ENCODE peak calls at places on chromosomes 11 and 22, in nine cellular contexts. One of them, this sample, is unnamed.

GRCh38 chr11:83070044-83070877 is 1.4 kb downstream of the RAB30 start:
- DNase-seq in dorsolateral prefrontal cortex: no peak
- DNase-seq in AG10803: peak
- DNase-seq in foreskin fibroblast: peak
- DNase-seq in left lung: no peak
- DNase-seq in tibial artery: no peak
- DNase-seq in left ventricle myocardium inferior: no peak
- DNase-seq in HCT116: no peak
- DNase-seq in CD8-positive, alpha-beta T cell: no peak
- DNase-seq in this sample: no peak

GRCh38 chr11:92225206-92225562 is 566 bp downstream of the FAT3 start:
- DNase-seq in CD8-positive, alpha-beta T cell: no peak
- DNase-seq in left lung: no peak
- DNase-seq in tibial artery: peak
- DNase-seq in AG10803: no peak
- DNase-seq in left ventricle myocardium inferior: no peak
- DNase-seq in HCT116: no peak
- DNase-seq in dorsolateral prefrontal cortex: peak
- DNase-seq in foreskin fibroblast: no peak
- DNase-seq in this sample: peak

GRCh38 chr11:46490576-46491100 is 99.1 kb upstream of the CHRM4 start:
- DNase-seq in CD8-positive, alpha-beta T cell: no peak
- DNase-seq in foreskin fibroblast: no peak
- DNase-seq in AG10803: peak
- DNase-seq in tibial artery: no peak
- DNase-seq in left lung: no peak
- DNase-seq in dorsolateral prefrontal cortex: no peak
- DNase-seq in HCT116: no peak
- DNase-seq in left ventricle myocardium inferior: no peak
- DNase-seq in this sample: no peak

GRCh38 chr11:68398870-68399865 is 61.4 kb upstream of the PPP6R3 start:
- DNase-seq in AG10803: peak
- DNase-seq in tibial artery: peak
- DNase-seq in left ventricle myocardium inferior: peak
- DNase-seq in left lung: no peak
- DNase-seq in foreskin fibroblast: no peak
- DNase-seq in HCT116: no peak
- DNase-seq in dorsolateral prefrontal cortex: no peak
- DNase-seq in CD8-positive, alpha-beta T cell: no peak
- DNase-seq in this sample: no peak

GRCh38 chr22:46063861-46064235 is 86.5 kb upstream of the PPARA start:
- DNase-seq in tibial artery: peak
- DNase-seq in CD8-positive, alpha-beta T cell: no peak
- DNase-seq in AG10803: no peak
- DNase-seq in left lung: peak
- DNase-seq in left ventricle myocardium inferior: peak
- DNase-seq in dorsolateral prefrontal cortex: peak
- DNase-seq in foreskin fibroblast: no peak
- DNase-seq in HCT116: no peak
- DNase-seq in this sample: no peak

GRCh38 chr11:36037031-36037430 is 93.2 kb downstream of the LDLRAD3 start:
- DNase-seq in dorsolateral prefrontal cortex: no peak
- DNase-seq in AG10803: peak
- DNase-seq in left lung: no peak
- DNase-seq in foreskin fibroblast: no peak
- DNase-seq in CD8-positive, alpha-beta T cell: no peak
- DNase-seq in tibial artery: no peak
- DNase-seq in HCT116: no peak
- DNase-seq in left ventricle myocardium inferior: peak
- DNase-seq in this sample: no peak

GRCh38 chr11:44630511-44631210 is 65.2 kb downstream of the CD82 start:
- DNase-seq in HCT116: no peak
- DNase-seq in CD8-positive, alpha-beta T cell: peak
- DNase-seq in tibial artery: peak
- DNase-seq in foreskin fibroblast: no peak
- DNase-seq in dorsolateral prefrontal cortex: peak
- DNase-seq in left lung: no peak
- DNase-seq in AG10803: no peak
- DNase-seq in left ventricle myocardium inferior: no peak
- DNase-seq in this sample: peak

GRCh38 chr11:288328-289144 is at the start of gene PGGHG:
- DNase-seq in CD8-positive, alpha-beta T cell: peak
- DNase-seq in left ventricle myocardium inferior: peak
- DNase-seq in foreskin fibroblast: peak
- DNase-seq in HCT116: no peak
- DNase-seq in AG10803: peak
- DNase-seq in tibial artery: peak
- DNase-seq in dorsolateral prefrontal cortex: peak
- DNase-seq in left lung: peak
- DNase-seq in this sample: peak

GRCh38 chr11:617248-617911 is 1.6 kb upstream of the IRF7 start:
- DNase-seq in HCT116: no peak
- DNase-seq in dorsolateral prefrontal cortex: no peak
- DNase-seq in left ventricle myocardium inferior: no peak
- DNase-seq in AG10803: no peak
- DNase-seq in left lung: no peak
- DNase-seq in CD8-positive, alpha-beta T cell: no peak
- DNase-seq in tibial artery: peak
- DNase-seq in foreskin fibroblast: no peak
- DNase-seq in this sample: no peak

GRCh38 chr11:9148727-9149126 is 57.3 kb upstream of the SCUBE2 start:
- DNase-seq in CD8-positive, alpha-beta T cell: no peak
- DNase-seq in foreskin fibroblast: no peak
- DNase-seq in left lung: no peak
- DNase-seq in left ventricle myocardium inferior: no peak
- DNase-seq in HCT116: no peak
- DNase-seq in AG10803: no peak
- DNase-seq in dorsolateral prefrontal cortex: no peak
- DNase-seq in tibial artery: no peak
- DNase-seq in this sample: no peak

GRCh38 chr22:20430641-20431519 is 6.7 kb downstream of the SCARF2 start:
- DNase-seq in HCT116: peak
- DNase-seq in CD8-positive, alpha-beta T cell: peak
- DNase-seq in left lung: peak
- DNase-seq in dorsolateral prefrontal cortex: peak
- DNase-seq in left ventricle myocardium inferior: peak
- DNase-seq in foreskin fibroblast: peak
- DNase-seq in AG10803: peak
- DNase-seq in tibial artery: peak
- DNase-seq in this sample: no peak

GRCh38 chr11:121292503-121293275 is at the start of gene SC5D:
- DNase-seq in tibial artery: peak
- DNase-seq in AG10803: peak
- DNase-seq in left ventricle myocardium inferior: peak
- DNase-seq in CD8-positive, alpha-beta T cell: peak
- DNase-seq in foreskin fibroblast: peak
- DNase-seq in dorsolateral prefrontal cortex: peak
- DNase-seq in HCT116: peak
- DNase-seq in left lung: peak
- DNase-seq in this sample: peak

DNA sequence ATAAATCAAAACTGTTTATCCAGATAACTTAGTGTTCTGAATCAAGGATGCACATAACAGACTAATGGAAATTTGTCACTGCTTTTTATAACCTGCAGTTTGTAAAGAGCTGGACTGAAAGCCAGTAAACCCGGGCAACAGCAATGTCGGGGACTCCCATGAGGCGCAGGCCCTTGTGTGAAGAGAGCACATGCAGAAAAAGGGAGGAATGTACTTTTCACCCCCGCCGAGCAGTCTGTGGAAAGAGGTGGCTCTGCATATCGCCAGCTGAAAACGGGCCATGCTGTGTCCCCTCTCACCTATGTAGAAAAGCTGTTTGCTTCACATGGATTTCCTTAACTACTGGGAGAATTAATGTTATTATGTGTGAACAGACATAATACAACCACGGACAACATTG is 291.2 kb downstream of the CADM1 start:
- DNase-seq in tibial artery: no peak
- DNase-seq in left lung: no peak
- DNase-seq in CD8-positive, alpha-beta T cell: no peak
- DNase-seq in dorsolateral prefrontal cortex: no peak
- DNase-seq in AG10803: no peak
- DNase-seq in HCT116: no peak
- DNase-seq in left ventricle myocardium inferior: no peak
- DNase-seq in foreskin fibroblast: no peak
- DNase-seq in this sample: no peak
- TF ChIP-seq CTCF in tibial artery: no peak
- TF ChIP-seq CTCF in left lung: no peak
- TF ChIP-seq CTCF in CD8-positive, alpha-beta T cell: no peak
- TF ChIP-seq CTCF in dorsolateral prefrontal cortex: no peak
- TF ChIP-seq CTCF in AG10803: no peak
- TF ChIP-seq CTCF in HCT116: no peak
- TF ChIP-seq CTCF in left ventricle myocardium inferior: no peak
- TF ChIP-seq CTCF in foreskin fibroblast: no peak
- TF ChIP-seq CTCF in this sample: no peak

GRCh38 chr22:25627271-25627848 is 62.9 kb downstream of the GRK3 start:
- DNase-seq in left lung: no peak
- DNase-seq in AG10803: no peak
- DNase-seq in CD8-positive, alpha-beta T cell: no peak
- DNase-seq in tibial artery: no peak
- DNase-seq in foreskin fibroblast: no peak
- DNase-seq in HCT116: no peak
- DNase-seq in dorsolateral prefrontal cortex: no peak
- DNase-seq in left ventricle myocardium inferior: no peak
- DNase-seq in this sample: no peak

GRCh38 chr22:25628494-25628893 is 64.0 kb downstream of the GRK3 start:
- DNase-seq in AG10803: no peak
- DNase-seq in foreskin fibroblast: no peak
- DNase-seq in left lung: no peak
- DNase-seq in left ventricle myocardium inferior: no peak
- DNase-seq in tibial artery: no peak
- DNase-seq in dorsolateral prefrontal cortex: no peak
- DNase-seq in HCT116: no peak
- DNase-seq in CD8-positive, alpha-beta T cell: no peak
- DNase-seq in this sample: no peak

GRCh38 chr22:25624486-25624885 is 60.0 kb downstream of the GRK3 start:
- DNase-seq in HCT116: no peak
- DNase-seq in foreskin fibroblast: no peak
- DNase-seq in left lung: no peak
- DNase-seq in CD8-positive, alpha-beta T cell: no peak
- DNase-seq in dorsolateral prefrontal cortex: no peak
- DNase-seq in left ventricle myocardium inferior: no peak
- DNase-seq in AG10803: no peak
- DNase-seq in tibial artery: no peak
- DNase-seq in this sample: no peak

GRCh38 chr22:25623851-25624250 is 59.4 kb downstream of the GRK3 start:
- DNase-seq in foreskin fibroblast: no peak
- DNase-seq in tibial artery: no peak
- DNase-seq in HCT116: no peak
- DNase-seq in AG10803: no peak
- DNase-seq in dorsolateral prefrontal cortex: no peak
- DNase-seq in CD8-positive, alpha-beta T cell: no peak
- DNase-seq in left ventricle myocardium inferior: no peak
- DNase-seq in left lung: no peak
- DNase-seq in this sample: no peak

GRCh38 chr22:25626146-25626992 is 61.9 kb downstream of the GRK3 start:
- DNase-seq in left lung: no peak
- DNase-seq in CD8-positive, alpha-beta T cell: no peak
- DNase-seq in tibial artery: no peak
- DNase-seq in AG10803: no peak
- DNase-seq in left ventricle myocardium inferior: no peak
- DNase-seq in dorsolateral prefrontal cortex: no peak
- DNase-seq in foreskin fibroblast: no peak
- DNase-seq in HCT116: no peak
- DNase-seq in this sample: no peak
- TF ChIP-seq CTCF in left lung: no peak
- TF ChIP-seq CTCF in CD8-positive, alpha-beta T cell: no peak
- TF ChIP-seq CTCF in tibial artery: no peak
- TF ChIP-seq CTCF in AG10803: no peak
- TF ChIP-seq CTCF in left ventricle myocardium inferior: no peak
- TF ChIP-seq CTCF in dorsolateral prefrontal cortex: no peak
- TF ChIP-seq CTCF in foreskin fibroblast: no peak
- TF ChIP-seq CTCF in HCT116: no peak
- TF ChIP-seq CTCF in this sample: no peak

GRCh38 chr11:47979378-47980092 is 824 bp upstream of the PTPRJ start:
- DNase-seq in tibial artery: no peak
- DNase-seq in left lung: no peak
- DNase-seq in HCT116: no peak
- DNase-seq in AG10803: no peak
- DNase-seq in left ventricle myocardium inferior: no peak
- DNase-seq in dorsolateral prefrontal cortex: no peak
- DNase-seq in foreskin fibroblast: no peak
- DNase-seq in CD8-positive, alpha-beta T cell: no peak
- DNase-seq in this sample: no peak
- TF ChIP-seq CTCF in tibial artery: no peak
- TF ChIP-seq CTCF in left lung: no peak
- TF ChIP-seq CTCF in HCT116: no peak
- TF ChIP-seq CTCF in AG10803: no peak
- TF ChIP-seq CTCF in left ventricle myocardium inferior: no peak
- TF ChIP-seq CTCF in dorsolateral prefrontal cortex: no peak
- TF ChIP-seq CTCF in foreskin fibroblast: no peak
- TF ChIP-seq CTCF in CD8-positive, alpha-beta T cell: no peak
- TF ChIP-seq CTCF in this sample: no peak

GRCh38 chr22:30867746-30868662 is 100.6 kb downstream of the MORC2 start:
- DNase-seq in CD8-positive, alpha-beta T cell: no peak
- DNase-seq in left lung: peak
- DNase-seq in left ventricle myocardium inferior: no peak
- DNase-seq in foreskin fibroblast: no peak
- DNase-seq in AG10803: no peak
- DNase-seq in dorsolateral prefrontal cortex: peak
- DNase-seq in HCT116: no peak
- DNase-seq in tibial artery: peak
- DNase-seq in this sample: peak

GRCh38 chr22:30864441-30865420 is 103.8 kb downstream of the MORC2 start:
- DNase-seq in foreskin fibroblast: no peak
- DNase-seq in tibial artery: peak
- DNase-seq in HCT116: no peak
- DNase-seq in dorsolateral prefrontal cortex: no peak
- DNase-seq in left ventricle myocardium inferior: no peak
- DNase-seq in CD8-positive, alpha-beta T cell: no peak
- DNase-seq in AG10803: no peak
- DNase-seq in left lung: no peak
- DNase-seq in this sample: peak

GRCh38 chr22:30865656-30866055 is 102.9 kb downstream of the MORC2 start:
- DNase-seq in HCT116: no peak
- DNase-seq in left lung: no peak
- DNase-seq in dorsolateral prefrontal cortex: peak
- DNase-seq in left ventricle myocardium inferior: no peak
- DNase-seq in tibial artery: peak
- DNase-seq in AG10803: no peak
- DNase-seq in foreskin fibroblast: no peak
- DNase-seq in CD8-positive, alpha-beta T cell: no peak
- DNase-seq in this sample: peak

GRCh38 chr22:30866811-30867271 is 101.7 kb downstream of the MORC2 start:
- DNase-seq in AG10803: no peak
- DNase-seq in left ventricle myocardium inferior: no peak
- DNase-seq in left lung: no peak
- DNase-seq in HCT116: no peak
- DNase-seq in dorsolateral prefrontal cortex: peak
- DNase-seq in foreskin fibroblast: no peak
- DNase-seq in CD8-positive, alpha-beta T cell: no peak
- DNase-seq in tibial artery: peak
- DNase-seq in this sample: no peak

DNA sequence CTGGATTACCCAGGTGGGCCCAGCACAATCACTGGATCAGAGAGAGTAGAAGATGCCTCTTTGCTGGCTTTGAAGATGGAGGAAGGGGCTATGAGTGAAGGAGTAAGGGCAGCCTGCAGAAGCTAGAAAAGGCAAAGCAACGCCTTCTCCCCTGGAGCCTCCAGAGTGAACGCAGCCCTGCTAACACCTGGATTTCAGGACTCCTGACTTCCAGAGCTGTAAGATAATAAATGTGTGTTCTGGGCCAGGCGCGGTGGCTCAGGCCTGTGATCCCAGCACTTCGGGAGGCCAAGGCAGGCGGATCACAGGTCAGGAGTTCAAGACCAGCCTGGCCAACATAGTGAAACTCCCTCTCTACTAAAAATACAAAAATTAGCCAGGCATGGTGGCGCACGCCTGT is 102.4 kb downstream of the MORC2 start:
- DNase-seq in foreskin fibroblast: no peak
- DNase-seq in HCT116: no peak
- DNase-seq in dorsolateral prefrontal cortex: peak
- DNase-seq in tibial artery: peak
- DNase-seq in CD8-positive, alpha-beta T cell: no peak
- DNase-seq in left ventricle myocardium inferior: no peak
- DNase-seq in left lung: no peak
- DNase-seq in AG10803: no peak
- DNase-seq in this sample: peak
- TF ChIP-seq CTCF in foreskin fibroblast: no peak
- TF ChIP-seq CTCF in HCT116: no peak
- TF ChIP-seq CTCF in dorsolateral prefrontal cortex: no peak
- TF ChIP-seq CTCF in tibial artery: no peak
- TF ChIP-seq CTCF in CD8-positive, alpha-beta T cell: no peak
- TF ChIP-seq CTCF in left ventricle myocardium inferior: no peak
- TF ChIP-seq CTCF in left lung: no peak
- TF ChIP-seq CTCF in AG10803: no peak
- TF ChIP-seq CTCF in this sample: no peak